ENCODE peak calls at places on chromosomes 2 and 18, in four cellular contexts. E is prostate gland, Z is heart left ventricle, S is fibroblast of the aortic adventitia. O is an unnamed sample.

GRCh38 chr2:96359866-96360265 is 24.3 kb downstream of the NCAPH start:
- DNase-seq in E (no peak), Z (no peak), S (no peak), O (no peak)

GRCh38 chr18:65608471-65608870 is 142.3 kb upstream of the CDH7 start:
- DNase-seq in E (no peak), Z (no peak), S (no peak), O (no peak)

GRCh38 chr2:8543412-8544167 is 138.3 kb upstream of the ID2 start:
- DNase-seq in E (no peak), Z (peak), S (peak), O (peak)

GRCh38 chr2:100621371-100621910 is 58.6 kb downstream of the PDCL3 start:
- DNase-seq in E (no peak), Z (no peak), S (no peak), O (no peak)

GRCh38 chr2:105839793-105840192 is 95.1 kb downstream of the NCK2 start:
- DNase-seq in E (no peak), Z (no peak), S (no peak), O (no peak)

GRCh38 chr2:161122772-161123530 is 37.3 kb upstream of the TANK start:
- DNase-seq in E (peak), Z (peak), S (peak), O (peak)

GRCh38 chr2:233422050-233422639 is 67.9 kb downstream of the DGKD start:
- DNase-seq in E (peak), Z (no peak), S (no peak), O (no peak)

GRCh38 chr2:220181158-220181557 is 553.7 kb downstream of the SLC4A3 start:
- DNase-seq in E (no peak), Z (no peak), S (peak), O (no peak)

GRCh38 chr2:224584111-224584764 is 925 bp downstream of the CUL3 start:
- DNase-seq in E (peak), Z (peak), S (peak), O (no peak)

GRCh38 chr2:238629064-238629463 is 202.3 kb downstream of the ASB1 start:
- DNase-seq in E (no peak), Z (no peak), S (no peak), O (no peak)

GRCh38 chr18:51390695-51391094 is 193.2 kb upstream of the MEX3C start:
- DNase-seq in E (no peak), Z (no peak), S (no peak), O (no peak)

GRCh38 chr2:227324671-227325055 is 388 bp upstream of the MFF start:
- DNase-seq in E (peak), Z (no peak), S (no peak), O (no peak)

GRCh38 chr2:173148520-173148919 is 72.9 kb downstream of the MAP3K20 start:
- DNase-seq in E (no peak), Z (no peak), S (no peak), O (no peak)

GRCh38 chr2:219570194-219570923 is 980 bp downstream of the OBSL1 start:
- DNase-seq in E (no peak), Z (peak), S (peak), O (no peak)

GRCh38 chr2:169365093-169365483 is 2.8 kb upstream of the LRP2 start:
- DNase-seq in E (no peak), Z (no peak), S (peak), O (no peak)

GRCh38 chr2:186526281-186526680 is 40.2 kb downstream of the ZC3H15 start:
- DNase-seq in E (no peak), Z (no peak), S (no peak), O (no peak)

GRCh38 chr2:65539633-65540032 is 107.2 kb upstream of the SPRED2 start:
- DNase-seq in E (no peak), Z (no peak), S (no peak), O (no peak)

GRCh38 chr2:202185156-202185555 is 53.2 kb downstream of the SUMO1 start:
- DNase-seq in E (no peak), Z (no peak), S (no peak), O (no peak)

GRCh38 chr2:112547333-112547732 is 5.1 kb downstream of the POLR1B start:
- DNase-seq in E (no peak), Z (no peak), S (peak), O (peak)

GRCh38 chr2:65530547-65531320 is 98.3 kb upstream of the SPRED2 start:
- DNase-seq in E (no peak), Z (no peak), S (peak), O (no peak)

GRCh38 chr2:136247204-136247990 is 129.4 kb upstream of the CXCR4 start:
- DNase-seq in E (no peak), Z (peak), S (peak), O (no peak)

GRCh38 chr2:231263118-231263831 is 64.8 kb downstream of the ARMC9 start:
- DNase-seq in E (no peak), Z (no peak), S (no peak), O (no peak)

GRCh38 chr2:81839780-81840179 is 1535.2 kb upstream of the LRRTM1 start:
- DNase-seq in E (no peak), Z (no peak), S (no peak), O (no peak)

GRCh38 chr2:169324581-169325260 is 37.6 kb downstream of the LRP2 start:
- DNase-seq in E (no peak), Z (no peak), S (no peak), O (no peak)

GRCh38 chr18:53745228-53745967 is 479.1 kb downstream of the MBD2 start:
- DNase-seq in E (no peak), Z (no peak), S (peak), O (no peak)

GRCh38 chr18:24518596-24518995 is 58.2 kb downstream of the HRH4 start:
- DNase-seq in E (no peak), Z (no peak), S (no peak), O (no peak)

GRCh38 chr2:230825354-230825753 is 39.4 kb upstream of the ITM2C start:
- DNase-seq in E (no peak), Z (no peak), S (no peak), O (no peak)

GRCh38 chr2:144523606-144524131 is 3.8 kb upstream of the ZEB2 start:
- DNase-seq in E (no peak), Z (no peak), S (peak), O (no peak)

GRCh38 chr2:241895732-241896641 is 26.5 kb downstream of the RTP5 start:
- DNase-seq in E (peak), Z (peak), S (peak), O (no peak)

GRCh38 chr18:24835751-24836150 is 375.3 kb downstream of the HRH4 start:
- DNase-seq in E (no peak), Z (no peak), S (no peak), O (no peak)

GRCh38 chr2:180520206-180520605 is 460.2 kb upstream of the UBE2E3 start:
- DNase-seq in E (no peak), Z (no peak), S (peak), O (no peak)
- TF ChIP-seq CTCF in E (no peak), Z (no peak), S (peak), O (peak)

DNA sequence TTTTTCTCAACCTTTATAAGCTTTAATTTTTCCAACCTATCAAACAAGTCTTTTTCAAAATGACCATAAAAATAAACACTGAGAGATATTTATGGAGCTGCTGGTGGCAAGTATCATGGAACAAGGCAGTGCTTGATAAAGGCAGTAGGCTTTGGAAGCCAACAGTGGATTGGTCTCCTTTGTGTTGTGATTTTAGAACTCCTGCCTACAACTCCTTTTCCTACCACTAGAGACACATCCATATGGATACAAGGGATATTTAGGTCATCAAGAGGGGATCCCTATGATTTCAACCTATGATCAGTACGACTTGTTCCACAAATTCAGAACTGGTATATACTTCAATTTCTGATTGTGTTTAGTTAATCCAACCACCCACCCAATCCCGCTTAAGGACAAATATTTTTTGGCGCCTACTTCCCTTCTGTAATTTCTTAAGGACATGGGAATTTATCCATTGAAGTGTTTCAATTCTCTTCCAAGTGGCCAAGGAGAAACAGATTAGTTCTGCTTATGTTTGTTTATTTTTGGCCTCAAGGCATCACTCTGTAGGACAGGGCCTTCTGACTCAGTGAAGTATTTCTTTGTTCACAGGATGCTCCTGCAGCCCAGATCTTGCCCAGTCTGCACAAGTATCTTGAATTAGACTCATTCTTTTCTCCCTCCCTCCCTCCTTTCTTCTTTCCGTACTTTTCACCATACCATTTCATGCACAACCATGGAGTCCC is 2119.6 kb upstream of the PIK3C3 start:
- DNase-seq in E (no peak), Z (no peak), S (no peak), O (no peak)
- TF ChIP-seq CTCF in E (no peak), Z (no peak), S (no peak), O (no peak)

DNA sequence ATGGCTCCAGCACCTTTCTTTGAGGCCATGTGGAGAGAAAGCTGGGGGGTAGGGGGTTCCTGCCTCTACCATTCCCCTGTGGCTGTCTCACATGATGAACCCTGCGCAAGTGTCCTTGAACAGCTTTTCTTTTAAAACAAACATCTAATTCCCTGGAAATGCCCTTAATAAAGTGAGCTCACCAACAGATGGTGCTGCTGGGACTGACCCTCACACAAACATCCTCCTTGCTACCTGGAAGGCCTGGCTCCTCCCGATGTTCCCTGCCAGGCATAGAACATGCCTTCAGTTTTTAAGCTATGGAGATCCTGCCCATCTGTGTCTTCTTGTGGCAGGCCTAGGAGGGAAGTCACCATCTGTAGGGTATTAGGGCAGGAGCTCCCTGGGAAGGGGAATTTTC is 60.7 kb upstream of the GATA6 start:
- DNase-seq in E (no peak), Z (no peak), S (peak), O (no peak)
- TF ChIP-seq CTCF in E (no peak), Z (no peak), S (peak), O (peak)

GRCh38 chr2:156897548-156897947 is 360.0 kb upstream of the GALNT5 start:
- DNase-seq in E (no peak), Z (no peak), S (no peak), O (no peak)

GRCh38 chr2:156896294-156896693 is 361.2 kb upstream of the GALNT5 start:
- DNase-seq in E (no peak), Z (no peak), S (no peak), O (no peak)

GRCh38 chr2:156890498-156891148 is 366.9 kb upstream of the GALNT5 start:
- DNase-seq in E (no peak), Z (no peak), S (no peak), O (no peak)

GRCh38 chr2:156891609-156892008 is 365.9 kb upstream of the GALNT5 start:
- DNase-seq in E (no peak), Z (no peak), S (no peak), O (no peak)

DNA sequence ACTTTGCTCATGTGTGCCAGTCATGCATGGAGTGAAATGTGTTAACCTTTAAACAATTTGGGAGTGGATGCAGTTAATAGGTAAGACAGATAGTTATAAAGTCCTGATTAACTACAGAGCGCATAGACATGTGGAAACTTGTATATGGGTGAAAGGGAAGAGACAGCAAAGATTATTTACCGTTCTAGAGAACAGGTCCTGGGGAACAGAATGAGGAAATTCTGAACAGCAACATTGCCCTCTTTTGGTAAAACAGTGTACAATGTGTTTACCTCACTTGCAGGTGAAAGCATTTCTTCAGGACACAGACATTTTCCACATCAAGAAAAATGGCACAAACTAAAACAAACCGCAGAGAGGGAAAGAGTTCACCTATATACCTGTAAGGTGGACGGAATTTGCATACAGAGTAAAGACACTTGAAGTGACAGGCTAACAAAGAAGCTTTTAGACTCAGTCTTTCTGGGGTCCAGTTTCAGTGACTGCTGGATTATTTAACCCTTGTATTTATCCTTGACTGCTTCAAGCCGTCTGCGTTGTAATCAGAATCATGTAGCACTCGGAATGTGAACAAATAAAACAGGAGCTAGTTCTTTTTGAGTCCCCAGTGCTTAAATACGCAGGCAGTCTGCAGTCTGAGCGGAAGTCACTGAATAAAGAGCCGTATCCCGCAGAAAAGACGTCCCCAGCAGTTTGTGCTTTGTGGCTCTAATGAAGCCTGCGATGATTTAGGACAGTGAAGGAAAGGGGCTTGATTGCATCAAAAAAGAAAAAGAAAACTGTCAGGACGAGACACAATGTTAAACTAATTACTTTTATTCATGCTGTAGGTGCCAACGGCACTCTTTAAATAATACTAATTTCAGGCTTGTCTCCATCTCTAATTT is 364.8 kb upstream of the GALNT5 start:
- DNase-seq in E (peak), Z (no peak), S (peak), O (peak)
- TF ChIP-seq CTCF in E (peak), Z (peak), S (peak), O (peak)

GRCh38 chr2:31886700-31887099 is 124.1 kb downstream of the MEMO1 start:
- DNase-seq in E (no peak), Z (no peak), S (no peak), O (no peak)
- TF ChIP-seq CTCF in E (no peak), Z (no peak), S (peak), O (peak)

GRCh38 chr18:79451237-79452125 is 55.8 kb downstream of the NFATC1 start:
- DNase-seq in E (no peak), Z (no peak), S (no peak), O (no peak)
- TF ChIP-seq CTCF in E (no peak), Z (no peak), S (no peak), O (no peak)

DNA sequence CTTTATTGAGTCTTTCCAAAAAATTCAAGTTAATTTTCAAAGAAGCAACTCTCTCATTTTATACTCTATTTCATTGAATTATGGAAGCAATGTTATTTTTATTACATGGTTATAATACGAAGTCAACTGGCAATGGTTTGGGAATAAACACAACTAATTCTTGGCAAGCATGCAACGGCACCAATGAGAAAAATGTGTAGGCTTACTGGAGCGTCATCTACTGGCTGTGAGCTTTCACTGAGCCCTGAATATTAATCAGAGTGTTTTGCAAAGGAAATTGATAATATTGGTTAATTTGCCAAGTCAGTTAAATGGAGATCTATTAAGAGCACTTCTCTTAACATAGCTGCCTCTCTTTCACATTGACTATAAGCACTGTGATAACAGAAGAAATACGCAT is 163.9 kb downstream of the IKZF2 start:
- DNase-seq in E (no peak), Z (no peak), S (peak), O (no peak)
- TF ChIP-seq CTCF in E (no peak), Z (no peak), S (peak), O (no peak)

GRCh38 chr2:155372969-155373368 is 674.5 kb downstream of the KCNJ3 start:
- DNase-seq in E (no peak), Z (no peak), S (peak), O (no peak)
- TF ChIP-seq CTCF in E (no peak), Z (no peak), S (no peak), O (peak)

O was measured in retinal pigment epithelial cell.